ENCODE peak calls at places on chromosomes 3 and 15, in nine cellular contexts. One of them, this sample, is unnamed.

GRCh38 chr3:31532587-31533168 is at the start of gene STT3B:
- DNase-seq in tibial nerve: peak; percentile 56
- DNase-seq in ELR: peak; percentile 85
- DNase-seq in stimulated activated CD4-positive, alpha-beta T cell treated with anti-CD3 and anti-CD28 coated beads, Interleukin-2, amount 100 ng/mL, for 48 hours: peak; percentile 70
- DNase-seq in astrocyte: peak; percentile 63
- DNase-seq in CD4-positive, alpha-beta T cell: peak; percentile 71
- DNase-seq in left cardiac atrium: peak; percentile 87
- DNase-seq in NCI-H2171: peak; percentile 48
- DNase-seq in T-helper 1 cell: peak; percentile 92
- DNase-seq in this sample: peak; percentile 22

GRCh38 chr3:71443332-71443731 is 140.2 kb downstream of the FOXP1 start:
- DNase-seq in tibial nerve: no peak
- DNase-seq in ELR: no peak
- DNase-seq in stimulated activated CD4-positive, alpha-beta T cell treated with anti-CD3 and anti-CD28 coated beads, Interleukin-2, amount 100 ng/mL, for 48 hours: no peak
- DNase-seq in astrocyte: no peak
- DNase-seq in CD4-positive, alpha-beta T cell: no peak
- DNase-seq in left cardiac atrium: no peak
- DNase-seq in NCI-H2171: no peak
- DNase-seq in T-helper 1 cell: no peak
- DNase-seq in this sample: no peak

GRCh38 chr3:197901626-197902025 is 48.4 kb upstream of the RPL35A start:
- DNase-seq in tibial nerve: no peak
- DNase-seq in ELR: no peak
- DNase-seq in stimulated activated CD4-positive, alpha-beta T cell treated with anti-CD3 and anti-CD28 coated beads, Interleukin-2, amount 100 ng/mL, for 48 hours: no peak
- DNase-seq in astrocyte: no peak
- DNase-seq in CD4-positive, alpha-beta T cell: no peak
- DNase-seq in left cardiac atrium: no peak
- DNase-seq in NCI-H2171: no peak
- DNase-seq in T-helper 1 cell: no peak
- DNase-seq in this sample: no peak

GRCh38 chr15:25619761-25620160 is 180.9 kb upstream of the UBE3A start:
- DNase-seq in tibial nerve: no peak
- DNase-seq in ELR: no peak
- DNase-seq in stimulated activated CD4-positive, alpha-beta T cell treated with anti-CD3 and anti-CD28 coated beads, Interleukin-2, amount 100 ng/mL, for 48 hours: no peak
- DNase-seq in astrocyte: no peak
- DNase-seq in CD4-positive, alpha-beta T cell: no peak
- DNase-seq in left cardiac atrium: no peak
- DNase-seq in NCI-H2171: no peak
- DNase-seq in T-helper 1 cell: no peak
- DNase-seq in this sample: no peak

GRCh38 chr3:64109438-64109837 is 86.1 kb upstream of the PSMD6 start:
- DNase-seq in tibial nerve: peak; percentile 26
- DNase-seq in ELR: no peak
- DNase-seq in stimulated activated CD4-positive, alpha-beta T cell treated with anti-CD3 and anti-CD28 coated beads, Interleukin-2, amount 100 ng/mL, for 48 hours: no peak
- DNase-seq in astrocyte: no peak
- DNase-seq in CD4-positive, alpha-beta T cell: no peak
- DNase-seq in left cardiac atrium: peak; percentile 30
- DNase-seq in NCI-H2171: no peak
- DNase-seq in T-helper 1 cell: no peak
- DNase-seq in this sample: no peak

GRCh38 chr15:89379818-89380217 is 45.2 kb upstream of the POLG start:
- DNase-seq in tibial nerve: no peak
- DNase-seq in ELR: no peak
- DNase-seq in stimulated activated CD4-positive, alpha-beta T cell treated with anti-CD3 and anti-CD28 coated beads, Interleukin-2, amount 100 ng/mL, for 48 hours: no peak
- DNase-seq in astrocyte: no peak
- DNase-seq in CD4-positive, alpha-beta T cell: no peak
- DNase-seq in left cardiac atrium: no peak
- DNase-seq in NCI-H2171: no peak
- DNase-seq in T-helper 1 cell: no peak
- DNase-seq in this sample: no peak

GRCh38 chr3:22156868-22157267 is 405.9 kb upstream of the ZNF385D start:
- DNase-seq in tibial nerve: no peak
- DNase-seq in ELR: no peak
- DNase-seq in stimulated activated CD4-positive, alpha-beta T cell treated with anti-CD3 and anti-CD28 coated beads, Interleukin-2, amount 100 ng/mL, for 48 hours: no peak
- DNase-seq in astrocyte: no peak
- DNase-seq in CD4-positive, alpha-beta T cell: no peak
- DNase-seq in left cardiac atrium: no peak
- DNase-seq in NCI-H2171: no peak
- DNase-seq in T-helper 1 cell: no peak
- DNase-seq in this sample: no peak

GRCh38 chr3:149812165-149812605 is 830 bp upstream of the RNF13 start:
- DNase-seq in tibial nerve: no peak
- DNase-seq in ELR: no peak
- DNase-seq in stimulated activated CD4-positive, alpha-beta T cell treated with anti-CD3 and anti-CD28 coated beads, Interleukin-2, amount 100 ng/mL, for 48 hours: no peak
- DNase-seq in astrocyte: no peak
- DNase-seq in CD4-positive, alpha-beta T cell: no peak
- DNase-seq in left cardiac atrium: no peak
- DNase-seq in NCI-H2171: no peak
- DNase-seq in T-helper 1 cell: no peak
- DNase-seq in this sample: no peak

GRCh38 chr3:44065311-44065710 is 176.4 kb upstream of the TOPAZ1 start:
- DNase-seq in tibial nerve: no peak
- DNase-seq in ELR: no peak
- DNase-seq in stimulated activated CD4-positive, alpha-beta T cell treated with anti-CD3 and anti-CD28 coated beads, Interleukin-2, amount 100 ng/mL, for 48 hours: no peak
- DNase-seq in astrocyte: no peak
- DNase-seq in CD4-positive, alpha-beta T cell: no peak
- DNase-seq in left cardiac atrium: peak; percentile 48
- DNase-seq in NCI-H2171: no peak
- DNase-seq in T-helper 1 cell: no peak
- DNase-seq in this sample: no peak

GRCh38 chr3:16836505-16837237 is 48.1 kb upstream of the PLCL2 start:
- DNase-seq in tibial nerve: no peak
- DNase-seq in ELR: no peak
- DNase-seq in stimulated activated CD4-positive, alpha-beta T cell treated with anti-CD3 and anti-CD28 coated beads, Interleukin-2, amount 100 ng/mL, for 48 hours: no peak
- DNase-seq in astrocyte: no peak
- DNase-seq in CD4-positive, alpha-beta T cell: no peak
- DNase-seq in left cardiac atrium: no peak
- DNase-seq in NCI-H2171: no peak
- DNase-seq in T-helper 1 cell: no peak
- DNase-seq in this sample: no peak

GRCh38 chr3:143294183-143294582 is 174.6 kb downstream of the CHST2 start:
- DNase-seq in tibial nerve: no peak
- DNase-seq in ELR: no peak
- DNase-seq in stimulated activated CD4-positive, alpha-beta T cell treated with anti-CD3 and anti-CD28 coated beads, Interleukin-2, amount 100 ng/mL, for 48 hours: no peak
- DNase-seq in astrocyte: no peak
- DNase-seq in CD4-positive, alpha-beta T cell: no peak
- DNase-seq in left cardiac atrium: no peak
- DNase-seq in NCI-H2171: no peak
- DNase-seq in T-helper 1 cell: peak; percentile 56
- DNase-seq in this sample: no peak

GRCh38 chr3:53850895-53851294 is 4.5 kb downstream of the IL17RB start:
- DNase-seq in tibial nerve: no peak
- DNase-seq in ELR: peak; percentile 13
- DNase-seq in stimulated activated CD4-positive, alpha-beta T cell treated with anti-CD3 and anti-CD28 coated beads, Interleukin-2, amount 100 ng/mL, for 48 hours: no peak
- DNase-seq in astrocyte: peak; percentile 14
- DNase-seq in CD4-positive, alpha-beta T cell: no peak
- DNase-seq in left cardiac atrium: no peak
- DNase-seq in NCI-H2171: no peak
- DNase-seq in T-helper 1 cell: no peak
- DNase-seq in this sample: no peak

GRCh38 chr15:41950505-41950904 is 21.9 kb downstream of the EHD4 start:
- DNase-seq in tibial nerve: no peak
- DNase-seq in ELR: no peak
- DNase-seq in stimulated activated CD4-positive, alpha-beta T cell treated with anti-CD3 and anti-CD28 coated beads, Interleukin-2, amount 100 ng/mL, for 48 hours: no peak
- DNase-seq in astrocyte: no peak
- DNase-seq in CD4-positive, alpha-beta T cell: no peak
- DNase-seq in left cardiac atrium: no peak
- DNase-seq in NCI-H2171: no peak
- DNase-seq in T-helper 1 cell: no peak
- DNase-seq in this sample: no peak

GRCh38 chr3:115885621-115886020 is 262.3 kb downstream of the GAP43 start:
- DNase-seq in tibial nerve: no peak
- DNase-seq in ELR: no peak
- DNase-seq in stimulated activated CD4-positive, alpha-beta T cell treated with anti-CD3 and anti-CD28 coated beads, Interleukin-2, amount 100 ng/mL, for 48 hours: no peak
- DNase-seq in astrocyte: peak; percentile 3
- DNase-seq in CD4-positive, alpha-beta T cell: no peak
- DNase-seq in left cardiac atrium: no peak
- DNase-seq in NCI-H2171: no peak
- DNase-seq in T-helper 1 cell: no peak
- DNase-seq in this sample: no peak

GRCh38 chr3:133169669-133170068 is 131.5 kb downstream of the TMEM108 start:
- DNase-seq in tibial nerve: no peak
- DNase-seq in ELR: no peak
- DNase-seq in stimulated activated CD4-positive, alpha-beta T cell treated with anti-CD3 and anti-CD28 coated beads, Interleukin-2, amount 100 ng/mL, for 48 hours: no peak
- DNase-seq in astrocyte: no peak
- DNase-seq in CD4-positive, alpha-beta T cell: no peak
- DNase-seq in left cardiac atrium: no peak
- DNase-seq in NCI-H2171: peak; percentile 89
- DNase-seq in T-helper 1 cell: no peak
- DNase-seq in this sample: peak; percentile 53

GRCh38 chr3:107699682-107700081 is 176.9 kb downstream of the BBX start:
- DNase-seq in tibial nerve: no peak
- DNase-seq in ELR: peak; percentile 27
- DNase-seq in stimulated activated CD4-positive, alpha-beta T cell treated with anti-CD3 and anti-CD28 coated beads, Interleukin-2, amount 100 ng/mL, for 48 hours: no peak
- DNase-seq in astrocyte: peak; percentile 44
- DNase-seq in CD4-positive, alpha-beta T cell: no peak
- DNase-seq in left cardiac atrium: no peak
- DNase-seq in NCI-H2171: no peak
- DNase-seq in T-helper 1 cell: no peak
- DNase-seq in this sample: no peak

GRCh38 chr15:48315041-48315440 is 16.2 kb upstream of the DUT start:
- DNase-seq in tibial nerve: no peak
- DNase-seq in ELR: no peak
- DNase-seq in stimulated activated CD4-positive, alpha-beta T cell treated with anti-CD3 and anti-CD28 coated beads, Interleukin-2, amount 100 ng/mL, for 48 hours: no peak
- DNase-seq in astrocyte: no peak
- DNase-seq in CD4-positive, alpha-beta T cell: no peak
- DNase-seq in left cardiac atrium: no peak
- DNase-seq in NCI-H2171: no peak
- DNase-seq in T-helper 1 cell: no peak
- DNase-seq in this sample: no peak

GRCh38 chr15:55897560-55898336 is 95.7 kb downstream of the NEDD4 start:
- DNase-seq in tibial nerve: no peak
- DNase-seq in ELR: peak; percentile 81
- DNase-seq in stimulated activated CD4-positive, alpha-beta T cell treated with anti-CD3 and anti-CD28 coated beads, Interleukin-2, amount 100 ng/mL, for 48 hours: peak; percentile 8
- DNase-seq in astrocyte: peak; percentile 20
- DNase-seq in CD4-positive, alpha-beta T cell: no peak
- DNase-seq in left cardiac atrium: peak; percentile 43
- DNase-seq in NCI-H2171: peak; percentile 22
- DNase-seq in T-helper 1 cell: no peak
- DNase-seq in this sample: peak; percentile 5

GRCh38 chr3:134320749-134321148 is 53.5 kb downstream of the AMOTL2 start:
- DNase-seq in tibial nerve: no peak
- DNase-seq in ELR: peak; percentile 66
- DNase-seq in stimulated activated CD4-positive, alpha-beta T cell treated with anti-CD3 and anti-CD28 coated beads, Interleukin-2, amount 100 ng/mL, for 48 hours: no peak
- DNase-seq in astrocyte: peak; percentile 71
- DNase-seq in CD4-positive, alpha-beta T cell: no peak
- DNase-seq in left cardiac atrium: no peak
- DNase-seq in NCI-H2171: no peak
- DNase-seq in T-helper 1 cell: no peak
- DNase-seq in this sample: no peak

This sample was measured in NCI-H1694.